ENCODE peak calls at places on chromosomes 6 and 20, in six cellular contexts. H, Y, B, S, C and I are unnamed samples.

GRCh38 chr20:36606171-36607116 is 865 bp downstream of the RAB5IF start:
- DNase-seq in H (peak; percentile 9), Y (peak; percentile 13), B (peak; percentile 81), S (peak; percentile 21), C (peak; percentile 55), I (peak; percentile 22)

GRCh38 chr6:17530321-17530835 is 69.7 kb upstream of the FAM8A1 start:
- DNase-seq in H (no peak), Y (no peak), B (peak; percentile 2), S (no peak), C (no peak), I (no peak)

GRCh38 chr6:31086788-31087440 is 25.5 kb downstream of the C6orf15 start:
- DNase-seq in H (peak; percentile 66), Y (peak; percentile 82), B (no peak), S (peak; percentile 84), C (no peak), I (peak; percentile 66)

GRCh38 chr20:45355209-45355608 is 7.0 kb upstream of the SDC4 start:
- DNase-seq in H (peak; percentile 81), Y (peak; percentile 64), B (no peak), S (peak; percentile 88), C (no peak), I (peak; percentile 84)

GRCh38 chr6:106116125-106116524 is 30.0 kb downstream of the PRDM1 start:
- DNase-seq in H (peak; percentile 30), Y (no peak), B (no peak), S (peak; percentile 13), C (no peak), I (no peak)

GRCh38 chr20:13028001-13028400 is 19.2 kb downstream of the SPTLC3 start:
- DNase-seq in H (peak; percentile 26), Y (peak; percentile 31), B (no peak), S (no peak), C (no peak), I (peak; percentile 44)

GRCh38 chr6:158406736-158407135 is 94.5 kb downstream of the TULP4 start:
- DNase-seq in H (no peak), Y (no peak), B (no peak), S (no peak), C (no peak), I (no peak)

GRCh38 chr20:38343107-38343797 is 3.0 kb upstream of the LBP start:
- DNase-seq in H (peak; percentile 17), Y (no peak), B (no peak), S (peak; percentile 46), C (peak; percentile 34), I (peak; percentile 74)

GRCh38 chr6:24385536-24386269 is 17.0 kb upstream of the MRS2 start:
- DNase-seq in H (no peak), Y (no peak), B (no peak), S (no peak), C (no peak), I (no peak)

GRCh38 chr20:58449703-58450138 is 60.7 kb downstream of the VAPB start:
- DNase-seq in H (no peak), Y (no peak), B (no peak), S (no peak), C (no peak), I (no peak)

GRCh38 chr6:169702640-169703246 is 817 bp downstream of the C6orf120 start:
- DNase-seq in H (peak; percentile 13), Y (no peak), B (peak; percentile 80), S (peak; percentile 19), C (peak; percentile 34), I (no peak)

GRCh38 chr6:88629838-88630462 is 333.5 kb downstream of the RNGTT start:
- DNase-seq in H (peak; percentile 52), Y (peak; percentile 2), B (peak; percentile 83), S (no peak), C (no peak), I (no peak)

GRCh38 chr6:117444600-117444999 is 18.9 kb upstream of the ROS1 start:
- DNase-seq in H (no peak), Y (no peak), B (no peak), S (peak; percentile 83), C (no peak), I (peak; percentile 91)

GRCh38 chr6:141932685-141933084 is 200.0 kb upstream of the GJE1 start:
- DNase-seq in H (no peak), Y (no peak), B (no peak), S (no peak), C (no peak), I (no peak)

GRCh38 chr6:72422126-72422680 is 199.7 kb upstream of the KCNQ5 start:
- DNase-seq in H (peak; percentile 12), Y (no peak), B (no peak), S (peak; percentile 53), C (no peak), I (no peak)

GRCh38 chr6:16621002-16621401 is 140.3 kb downstream of the ATXN1 start:
- DNase-seq in H (no peak), Y (no peak), B (no peak), S (no peak), C (no peak), I (no peak)

GRCh38 chr6:23027281-23027680 is 457.9 kb downstream of the HDGFL1 start:
- DNase-seq in H (no peak), Y (no peak), B (no peak), S (no peak), C (no peak), I (no peak)

GRCh38 chr20:38863024-38863851 is 57.7 kb downstream of the PPP1R16B start:
- DNase-seq in H (no peak), Y (no peak), B (no peak), S (no peak), C (no peak), I (no peak)

GRCh38 chr6:113854531-113855499 is 2.3 kb upstream of the MARCKS start:
- DNase-seq in H (peak; percentile 80), Y (peak; percentile 83), B (peak; percentile 92), S (peak; percentile 79), C (peak; percentile 90), I (peak; percentile 45)

GRCh38 chr6:147833607-147834006 is 325.1 kb downstream of the SAMD5 start:
- DNase-seq in H (no peak), Y (no peak), B (no peak), S (no peak), C (no peak), I (no peak)

GRCh38 chr6:147834377-147834776 is 325.9 kb downstream of the SAMD5 start:
- DNase-seq in H (no peak), Y (no peak), B (no peak), S (no peak), C (no peak), I (no peak)

GRCh38 chr6:147841749-147842148 is 333.3 kb downstream of the SAMD5 start:
- DNase-seq in H (no peak), Y (no peak), B (no peak), S (no peak), C (no peak), I (no peak)

DNA sequence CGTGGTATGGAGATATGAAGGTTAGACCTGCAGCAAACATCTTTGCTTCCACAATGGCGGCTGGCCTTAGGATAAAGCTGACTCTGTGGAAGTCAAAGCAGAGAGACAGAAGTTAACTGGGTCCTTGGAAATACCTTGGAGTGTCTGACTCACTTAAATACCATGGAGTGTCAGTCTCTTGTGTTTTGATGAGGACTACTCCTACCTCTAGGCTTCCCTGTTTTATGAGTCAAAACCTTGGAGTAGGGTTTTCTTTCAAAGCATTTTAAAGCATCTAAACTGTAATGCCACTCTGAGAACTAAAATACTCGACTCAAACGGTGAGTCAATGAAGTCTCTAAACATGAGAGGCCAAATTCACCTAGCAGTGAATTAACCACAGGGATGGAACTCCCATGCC is 329.1 kb downstream of the SAMD5 start:
- DNase-seq in H (no peak), Y (no peak), B (no peak), S (no peak), C (no peak), I (no peak)
- TF ChIP-seq CTCF in H (no peak), Y (no peak), B (no peak), S (no peak), C (no peak), I (no peak)

GRCh38 chr6:152573762-152574161 is 63.4 kb downstream of the SYNE1 start:
- DNase-seq in H (no peak), Y (no peak), B (no peak), S (peak; percentile 18), C (no peak), I (peak; percentile 31)

GRCh38 chr6:152575186-152575585 is 62.0 kb downstream of the SYNE1 start:
- DNase-seq in H (no peak), Y (no peak), B (no peak), S (no peak), C (no peak), I (no peak)

GRCh38 chr6:152572395-152573061 is 64.6 kb downstream of the SYNE1 start:
- DNase-seq in H (peak; percentile 29), Y (no peak), B (no peak), S (peak; percentile 5), C (no peak), I (no peak)

GRCh38 chr6:152571863-152572394 is 65.2 kb downstream of the SYNE1 start:
- DNase-seq in H (no peak), Y (no peak), B (no peak), S (no peak), C (no peak), I (no peak)

GRCh38 chr6:152571089-152571488 is 66.1 kb downstream of the SYNE1 start:
- DNase-seq in H (no peak), Y (no peak), B (no peak), S (no peak), C (no peak), I (no peak)
- H3K4me3 ChIP-seq in H (no peak overlapping the region), Y (no peak overlapping the region), B (peak overlapping the region; percentile 36), S (no peak overlapping the region), C (no peak overlapping the region), I (no peak overlapping the region)

DNA sequence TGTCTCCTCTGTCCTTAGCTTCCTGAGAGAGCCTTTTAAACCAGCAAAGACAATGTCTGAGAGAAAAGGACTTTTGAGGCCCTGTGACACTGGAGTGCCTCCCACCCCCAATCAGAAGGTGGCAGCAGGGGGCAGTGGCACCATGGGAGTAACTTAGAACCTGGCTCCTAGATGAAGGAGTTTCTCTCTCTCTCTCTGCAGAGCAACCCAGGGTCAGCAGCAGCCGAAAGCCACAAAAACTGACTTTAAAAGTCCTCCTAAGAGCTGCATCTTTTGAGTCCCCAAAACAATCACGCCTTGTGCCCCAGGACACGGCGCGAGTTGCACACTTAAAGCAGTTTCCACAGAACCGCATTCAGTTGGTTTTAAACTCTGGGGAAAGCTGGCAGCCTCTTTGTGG is 5.3 kb upstream of the TCP11 start:
- DNase-seq in H (peak; percentile 64), Y (peak; percentile 46), B (peak; percentile 85), S (peak; percentile 55), C (peak; percentile 38), I (peak; percentile 54)
- TF ChIP-seq CTCF in H (peak; percentile 77), Y (peak; percentile 87), B (peak; percentile 79), S (peak; percentile 76), C (no peak), I (peak; percentile 66)

DNA sequence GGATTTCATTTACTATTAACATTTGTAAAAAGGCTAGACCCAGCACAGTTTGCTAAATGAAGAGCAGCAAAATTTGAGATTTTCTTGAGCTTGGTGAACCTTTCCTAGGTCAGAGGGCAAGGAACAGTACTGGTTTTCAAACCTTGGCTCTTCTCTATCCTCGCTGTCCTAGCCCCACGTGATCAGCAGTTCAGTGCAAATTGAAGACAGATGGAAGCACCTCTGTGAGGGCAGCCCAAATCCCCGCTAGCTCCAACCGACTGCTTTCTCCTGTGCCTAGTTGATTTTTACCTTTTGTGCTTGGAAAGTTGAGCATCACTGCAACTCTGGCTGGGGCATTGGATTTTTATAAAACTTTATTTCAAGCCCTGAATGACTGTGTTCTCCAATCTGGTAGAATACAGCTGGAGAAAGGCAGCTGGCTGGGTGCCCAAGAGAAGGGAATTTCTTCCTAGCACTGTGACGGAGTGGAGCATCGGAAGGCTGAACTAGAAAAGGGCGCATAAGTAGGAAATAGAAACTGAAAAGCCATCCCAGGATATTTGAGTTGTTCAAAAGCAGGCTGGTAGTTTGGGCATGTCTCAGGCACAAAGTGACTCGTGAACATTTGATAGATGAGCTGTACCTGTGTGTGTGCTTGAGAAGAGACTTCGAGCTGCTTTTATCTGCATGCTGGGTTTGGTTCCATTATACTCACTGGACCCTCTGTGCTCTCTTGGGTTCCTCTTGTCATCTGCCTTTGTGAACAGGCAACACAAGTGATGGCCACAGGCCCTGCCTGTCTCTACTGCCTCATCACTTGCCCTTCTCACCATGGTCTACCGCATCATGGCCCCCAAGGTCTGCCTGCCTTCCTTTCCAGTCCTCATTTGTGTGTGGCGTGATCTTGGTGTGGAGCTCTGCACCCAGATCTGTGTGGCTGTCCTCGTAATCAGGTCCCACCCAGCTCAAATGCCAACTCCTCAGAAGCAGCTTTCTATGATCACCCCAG is 2.3 kb downstream of the RNF114 start:
- DNase-seq in H (peak; percentile 72), Y (peak; percentile 82), B (no peak), S (peak; percentile 82), C (peak; percentile 51), I (peak; percentile 79)
- H3K4me3 ChIP-seq in H (no peak overlapping the region), Y (no peak overlapping the region), B (peak overlapping the region; percentile 100), S (peak overlapping the region; percentile 14), C (no peak overlapping the region), I (peak overlapping the region; percentile 77)